ENCODE peak calls at places on chromosomes 2 and 18, in seven cellular contexts. J is stimulated activated CD4-positive, alpha-beta T cell treated with anti-CD3 and anti-CD28 coated beads, Interleukin-12 subunit alpha, Interleukin-12 subunit beta, amount 100 ng/mL, for 48 hours; W is uterus; Y is kidney; E is lower lobe of right lung; F is amniotic epithelial cell; Z is EL. T is an unnamed sample.

GRCh38 chr2:11796190-11797171 is 50.0 kb downstream of the LPIN1 start:
- DNase-seq in J (no peak), W (peak; percentile 42), Y (no peak), E (no peak), F (peak; percentile 88), Z (no peak), T (peak; percentile 94)

GRCh38 chr2:194603429-194603828 is 1053.6 kb upstream of the SLC39A10 start:
- DNase-seq in J (no peak), W (no peak), Y (no peak), E (no peak), F (no peak), Z (no peak), T (no peak)

GRCh38 chr18:56233595-56233994 is 404.8 kb downstream of the TXNL1 start:
- DNase-seq in J (no peak), W (peak; percentile 34), Y (no peak), E (no peak), F (peak; percentile 76), Z (peak; percentile 81), T (peak; percentile 89)

GRCh38 chr2:20313659-20314058 is 37.0 kb downstream of the PUM2 start:
- DNase-seq in J (no peak), W (no peak), Y (no peak), E (no peak), F (peak; percentile 16), Z (peak; percentile 45), T (no peak)

GRCh38 chr2:176483901-176484568 is 214.8 kb downstream of the MTX2 start:
- DNase-seq in J (no peak), W (no peak), Y (no peak), E (no peak), F (no peak), Z (no peak), T (no peak)

GRCh38 chr2:24632175-24632574 is 141.1 kb downstream of the NCOA1 start:
- DNase-seq in J (no peak), W (no peak), Y (no peak), E (no peak), F (no peak), Z (no peak), T (no peak)

GRCh38 chr2:55159037-55159651 is 72.9 kb downstream of the CLHC1 start:
- DNase-seq in J (no peak), W (no peak), Y (peak; percentile 79), E (peak; percentile 60), F (no peak), Z (no peak), T (no peak)

GRCh38 chr2:26100384-26100783 is 66.5 kb downstream of the RAB10 start:
- DNase-seq in J (no peak), W (no peak), Y (no peak), E (no peak), F (no peak), Z (no peak), T (no peak)

GRCh38 chr18:40866013-40866644 is 1088.9 kb upstream of the PIK3C3 start:
- DNase-seq in J (no peak), W (no peak), Y (no peak), E (no peak), F (no peak), Z (no peak), T (no peak)

GRCh38 chr2:64873472-64873924 is 115.7 kb upstream of the SLC1A4 start:
- DNase-seq in J (peak; percentile 72), W (peak; percentile 80), Y (peak; percentile 90), E (peak; percentile 89), F (no peak), Z (peak; percentile 53), T (peak; percentile 69)

GRCh38 chr2:46296216-46296839 is 879 bp upstream of the EPAS1 start:
- DNase-seq in J (no peak), W (peak; percentile 49), Y (peak; percentile 85), E (peak; percentile 81), F (no peak), Z (peak; percentile 31), T (no peak)

GRCh38 chr18:9101730-9102390 is 639 bp upstream of the NDUFV2 start:
- DNase-seq in J (no peak), W (no peak), Y (no peak), E (no peak), F (peak; percentile 71), Z (peak; percentile 80), T (peak; percentile 46)

GRCh38 chr2:33599175-33599942 is at the start of gene FAM98A:
- DNase-seq in J (peak; percentile 98), W (peak; percentile 100), Y (peak; percentile 100), E (peak; percentile 99), F (peak; percentile 97), Z (peak; percentile 99), T (peak; percentile 99)

GRCh38 chr2:230798769-230799399 is 65.9 kb upstream of the ITM2C start:
- DNase-seq in J (peak; percentile 23), W (no peak), Y (no peak), E (no peak), F (peak; percentile 49), Z (peak; percentile 56), T (peak; percentile 50)

GRCh38 chr18:35671952-35672603 is 90.5 kb downstream of the GALNT1 start:
- DNase-seq in J (no peak), W (no peak), Y (no peak), E (no peak), F (peak; percentile 16), Z (no peak), T (no peak)

GRCh38 chr2:102191501-102191900 is 4.7 kb downstream of the IL1RL2 start:
- DNase-seq in J (no peak), W (no peak), Y (no peak), E (no peak), F (no peak), Z (no peak), T (no peak)

GRCh38 chr2:20583425-20583881 is 67.4 kb downstream of the HS1BP3 start:
- DNase-seq in J (no peak), W (no peak), Y (peak; percentile 64), E (no peak), F (no peak), Z (no peak), T (no peak)

GRCh38 chr2:127422631-127423475 is 4.6 kb downstream of the PROC start:
- DNase-seq in J (no peak), W (no peak), Y (no peak), E (peak; percentile 70), F (no peak), Z (no peak), T (no peak)

GRCh38 chr2:15818186-15818795 is 122.1 kb upstream of the MYCN start:
- DNase-seq in J (no peak), W (no peak), Y (no peak), E (no peak), F (no peak), Z (no peak), T (no peak)

GRCh38 chr2:75055820-75056675 is 97.6 kb downstream of the POLE4 start:
- DNase-seq in J (no peak), W (no peak), Y (no peak), E (no peak), F (no peak), Z (no peak), T (peak; percentile 63)

GRCh38 chr2:10057231-10058107 is 14.1 kb downstream of the KLF11 start:
- DNase-seq in J (no peak), W (peak; percentile 70), Y (peak; percentile 88), E (peak; percentile 62), F (peak; percentile 77), Z (peak; percentile 74), T (peak; percentile 72)

GRCh38 chr2:25109822-25110221 is 58.6 kb downstream of the POMC start:
- DNase-seq in J (no peak), W (no peak), Y (no peak), E (no peak), F (no peak), Z (no peak), T (no peak)

GRCh38 chr2:224952942-224953657 is 89.2 kb downstream of the DOCK10 start:
- DNase-seq in J (no peak), W (no peak), Y (no peak), E (no peak), F (no peak), Z (no peak), T (no peak)